ENCODE peak calls at places on chromosomes 6 and 20, in nine cellular contexts. K, O, J, C, Z, M, P, Y and A are unnamed samples.

GRCh38 chr20:47438464-47439381 is 63.0 kb upstream of the NCOA3 start:
- DNase-seq in Z (no peak), Y (no peak), P (peak), C (no peak), O (no peak), M (no peak), K (no peak), J (no peak), A (no peak)

GRCh38 chr20:20492521-20493334 is 124.8 kb downstream of the INSM1 start:
- DNase-seq in Y (no peak), P (peak), O (no peak), M (peak), J (no peak), Z (peak), C (no peak), K (no peak), A (no peak)

GRCh38 chr6:132483779-132484679 is 28.9 kb downstream of the STX7 start:
- DNase-seq in J (no peak), K (peak), Y (no peak), C (peak), P (peak), M (peak), Z (peak), O (peak), A (peak)

GRCh38 chr6:34630040-34630439 is 66.5 kb downstream of the ILRUN start:
- DNase-seq in M (no peak), Z (no peak), C (no peak), P (no peak), O (no peak), Y (peak), J (no peak), K (peak), A (no peak)

GRCh38 chr20:41616228-41616627 is 1.9 kb downstream of the CHD6 start:
- DNase-seq in Y (no peak), O (no peak), M (peak), P (no peak), K (no peak), Z (no peak), C (peak), J (no peak), A (peak)

GRCh38 chr20:63074182-63074581 is 67.4 kb upstream of the BHLHE23 start:
- DNase-seq in J (no peak), Z (no peak), K (no peak), O (no peak), M (no peak), C (no peak), P (no peak), Y (no peak), A (no peak)

GRCh38 chr6:83083476-83083875 is 16.0 kb downstream of the DOP1A start:
- DNase-seq in P (no peak), J (no peak), M (no peak), Z (no peak), K (no peak), Y (no peak), O (no peak), C (no peak), A (no peak)

GRCh38 chr6:134015719-134016557 is 36.5 kb downstream of the SLC2A12 start:
- DNase-seq in J (no peak), P (no peak), Z (no peak), C (no peak), Y (no peak), M (no peak), O (no peak), K (no peak), A (no peak)

GRCh38 chr20:19789009-19789408 is 31.0 kb downstream of the RIN2 start:
- DNase-seq in C (no peak), P (no peak), Z (no peak), Y (no peak), J (no peak), K (no peak), M (no peak), O (no peak), A (no peak)

GRCh38 chr6:115091461-115091860 is 748.6 kb upstream of the HS3ST5 start:
- DNase-seq in O (no peak), P (no peak), M (no peak), C (no peak), Y (no peak), Z (no peak), K (no peak), J (no peak), A (no peak)